ENCODE peak calls at places on chromosomes 5 and 9, in six cellular contexts. Y is fibroblast of mammary gland; P is stimulated activated CD4-positive, alpha-beta T cell treated with anti-CD3 and anti-CD28 coated beads, TNF-alpha, amount 100 ng/mL, for 1 hour; A is NCI-H2029; F is GM12865; G is A549. K is an unnamed sample.

GRCh38 chr9:133725886-133726285 is 12.3 kb downstream of the SARDH start:
- DNase-seq in P (no peak), F (no peak), Y (no peak), G (no peak), A (no peak), K (no peak)

GRCh38 chr5:142386151-142387021 is 61.6 kb upstream of the SPRY4 start:
- DNase-seq in Y (peak), A (peak), F (no peak), P (no peak), G (no peak), K (no peak)

GRCh38 chr9:14511452-14511851 is 181.8 kb downstream of the ZDHHC21 start:
- DNase-seq in F (no peak), A (no peak), G (no peak), P (no peak), Y (peak), K (no peak)

GRCh38 chr5:43207601-43208000 is 15.6 kb downstream of the NIM1K start:
- DNase-seq in F (no peak), G (no peak), A (no peak), Y (peak), P (no peak), K (no peak)

GRCh38 chr9:121105531-121105930 is 30.8 kb downstream of the CNTRL start:
- DNase-seq in P (no peak), G (no peak), Y (no peak), F (no peak), A (no peak), K (no peak)

GRCh38 chr5:124747770-124748686 is 1.6 kb upstream of the ZNF608 start:
- DNase-seq in A (no peak), Y (peak), G (peak), P (no peak), F (peak), K (no peak)

GRCh38 chr5:174692982-174693422 is 31.4 kb upstream of the MSX2 start:
- DNase-seq in Y (no peak), F (no peak), P (no peak), A (no peak), G (no peak), K (no peak)

GRCh38 chr5:149829954-149830353 is 99.8 kb downstream of the PPARGC1B start:
- DNase-seq in P (no peak), A (no peak), G (peak), F (peak), Y (peak), K (no peak)

GRCh38 chr5:151173711-151174611 is 16.4 kb upstream of the ANXA6 start:
- DNase-seq in G (no peak), P (no peak), F (no peak), A (no peak), Y (no peak), K (no peak)

GRCh38 chr9:99169982-99170761 is 51.6 kb downstream of the ALG2 start:
- DNase-seq in G (no peak), Y (no peak), F (no peak), A (no peak), P (no peak), K (no peak)

GRCh38 chr9:92501671-92502393 is 19.5 kb upstream of the ASPN start:
- DNase-seq in A (peak), F (peak), Y (peak), G (peak), P (no peak), K (no peak)

GRCh38 chr5:34998058-34998789 is 49.5 kb downstream of the AGXT2 start:
- DNase-seq in G (peak), A (peak), F (no peak), Y (peak), P (no peak), K (no peak)

GRCh38 chr5:5289537-5289936 is 132.9 kb upstream of the ICE1 start:
- DNase-seq in Y (no peak), F (no peak), A (no peak), G (no peak), P (no peak), K (no peak)

GRCh38 chr5:147558826-147559225 is 49.0 kb upstream of the DPYSL3 start:
- DNase-seq in Y (peak), A (peak), G (peak), P (no peak), F (peak), K (no peak)

GRCh38 chr9:5499889-5500398 is 10.4 kb upstream of the PDCD1LG2 start:
- DNase-seq in Y (peak), F (no peak), P (no peak), G (no peak), A (peak), K (no peak)

GRCh38 chr9:16519001-16519400 is 351.5 kb downstream of the BNC2 start:
- DNase-seq in F (no peak), G (no peak), P (no peak), A (no peak), Y (no peak), K (no peak)

GRCh38 chr9:132638240-132638639 is 31.5 kb downstream of the DDX31 start:
- DNase-seq in F (no peak), P (no peak), G (no peak), A (no peak), Y (peak), K (no peak)

GRCh38 chr5:142184939-142185526 is 76.5 kb downstream of the NDFIP1 start:
- DNase-seq in F (no peak), Y (peak), G (no peak), A (peak), P (no peak), K (no peak)

GRCh38 chr5:148619484-148619883 is 34.8 kb downstream of the HTR4 start:
- DNase-seq in G (no peak), P (no peak), Y (no peak), F (no peak), A (no peak), K (no peak)

GRCh38 chr9:108864446-108864845 is 2.4 kb downstream of the ACTL7A start:
- DNase-seq in A (no peak), P (no peak), G (no peak), F (no peak), Y (no peak), K (no peak)

GRCh38 chr5:16600397-16600796 is 16.4 kb downstream of the RETREG1 start:
- DNase-seq in P (no peak), Y (peak), F (no peak), G (no peak), A (no peak), K (no peak)

GRCh38 chr5:158923799-158924551 is 175.7 kb downstream of the EBF1 start:
- DNase-seq in P (no peak), F (no peak), Y (no peak), A (no peak), G (no peak), K (no peak)

GRCh38 chr5:7857918-7858632 is 7.1 kb upstream of the CFAP90 start:
- DNase-seq in P (no peak), F (no peak), Y (no peak), A (no peak), G (no peak), K (no peak)

GRCh38 chr9:12826924-12827655 is 52.3 kb downstream of the LURAP1L start:
- DNase-seq in Y (no peak), P (no peak), A (no peak), F (no peak), G (no peak), K (no peak)

GRCh38 chr5:177600458-177601018 is 606 bp downstream of the B4GALT7 start:
- DNase-seq in G (no peak), P (no peak), F (peak), A (no peak), Y (peak), K (no peak)

K was measured in activated CD4-positive, CD25-positive, alpha-beta regulatory T cell treated with anti-CD3 and anti-CD28 coated beads, Interleukin-2, amount 50 U/mL, for 16 hours.